ENCODE peak calls at places on chromosomes 4 and X, in ten cellular contexts. One of them, this sample, is unnamed.

GRCh38 chrX:154761977-154762528 is 611 bp upstream of the DKC1 start:
- DNase-seq in prostate gland: peak; percentile 19
- DNase-seq in K562: no peak
- DNase-seq in HL-60: no peak
- DNase-seq in spleen: peak; percentile 63
- DNase-seq in transverse colon: peak; percentile 34
- DNase-seq in endothelial cell of umbilical vein: peak; percentile 67
- DNase-seq in GM23338: no peak
- DNase-seq in suprapubic skin: no peak
- DNase-seq in breast epithelium: no peak
- DNase-seq in this sample: no peak

GRCh38 chrX:19721726-19722370 is 165.6 kb downstream of the SH3KBP1 start:
- DNase-seq in prostate gland: no peak
- DNase-seq in K562: no peak
- DNase-seq in HL-60: no peak
- DNase-seq in spleen: no peak
- DNase-seq in transverse colon: no peak
- DNase-seq in endothelial cell of umbilical vein: no peak
- DNase-seq in GM23338: no peak
- DNase-seq in suprapubic skin: no peak
- DNase-seq in breast epithelium: no peak
- DNase-seq in this sample: no peak

GRCh38 chr4:84648863-84649647 is 66.1 kb downstream of the CDS1 start:
- DNase-seq in prostate gland: peak; percentile 47
- DNase-seq in K562: no peak
- DNase-seq in HL-60: no peak
- DNase-seq in spleen: no peak
- DNase-seq in transverse colon: peak; percentile 38
- DNase-seq in endothelial cell of umbilical vein: no peak
- DNase-seq in GM23338: no peak
- DNase-seq in suprapubic skin: no peak
- DNase-seq in breast epithelium: no peak
- DNase-seq in this sample: no peak

GRCh38 chr4:177413092-177413491 is 29.1 kb downstream of the AGA start:
- DNase-seq in prostate gland: no peak
- DNase-seq in K562: no peak
- DNase-seq in HL-60: no peak
- DNase-seq in spleen: no peak
- DNase-seq in transverse colon: no peak
- DNase-seq in endothelial cell of umbilical vein: no peak
- DNase-seq in GM23338: no peak
- DNase-seq in suprapubic skin: no peak
- DNase-seq in breast epithelium: no peak
- DNase-seq in this sample: no peak

GRCh38 chr4:174279433-174279832 is 4.0 kb downstream of the FBXO8 start:
- DNase-seq in prostate gland: no peak
- DNase-seq in K562: no peak
- DNase-seq in HL-60: no peak
- DNase-seq in spleen: no peak
- DNase-seq in transverse colon: no peak
- DNase-seq in endothelial cell of umbilical vein: no peak
- DNase-seq in GM23338: no peak
- DNase-seq in suprapubic skin: no peak
- DNase-seq in breast epithelium: no peak
- DNase-seq in this sample: no peak

GRCh38 chr4:187493661-187494060 is 501.9 kb upstream of the ZFP42 start:
- DNase-seq in prostate gland: no peak
- DNase-seq in K562: no peak
- DNase-seq in HL-60: no peak
- DNase-seq in spleen: no peak
- DNase-seq in transverse colon: no peak
- DNase-seq in endothelial cell of umbilical vein: no peak
- DNase-seq in GM23338: no peak
- DNase-seq in suprapubic skin: no peak
- DNase-seq in breast epithelium: no peak
- DNase-seq in this sample: no peak

GRCh38 chr4:174496631-174497442 is 25.5 kb downstream of the HPGD start:
- DNase-seq in prostate gland: no peak
- DNase-seq in K562: no peak
- DNase-seq in HL-60: no peak
- DNase-seq in spleen: no peak
- DNase-seq in transverse colon: peak; percentile 81
- DNase-seq in endothelial cell of umbilical vein: no peak
- DNase-seq in GM23338: no peak
- DNase-seq in suprapubic skin: no peak
- DNase-seq in breast epithelium: no peak
- DNase-seq in this sample: no peak

GRCh38 chr4:174672276-174672675 is 150.0 kb upstream of the HPGD start:
- DNase-seq in prostate gland: peak; percentile 58
- DNase-seq in K562: no peak
- DNase-seq in HL-60: no peak
- DNase-seq in spleen: no peak
- DNase-seq in transverse colon: no peak
- DNase-seq in endothelial cell of umbilical vein: no peak
- DNase-seq in GM23338: no peak
- DNase-seq in suprapubic skin: no peak
- DNase-seq in breast epithelium: no peak
- DNase-seq in this sample: no peak

GRCh38 chrX:6021316-6022091 is 207.2 kb downstream of the NLGN4X start:
- DNase-seq in prostate gland: peak; percentile 3
- DNase-seq in K562: no peak
- DNase-seq in HL-60: peak; percentile 16
- DNase-seq in spleen: no peak
- DNase-seq in transverse colon: peak; percentile 35
- DNase-seq in endothelial cell of umbilical vein: no peak
- DNase-seq in GM23338: peak; percentile 69
- DNase-seq in suprapubic skin: no peak
- DNase-seq in breast epithelium: no peak
- DNase-seq in this sample: no peak

GRCh38 chr4:6676722-6677558 is 16.7 kb upstream of the S100P start:
- DNase-seq in prostate gland: no peak
- DNase-seq in K562: no peak
- DNase-seq in HL-60: no peak
- DNase-seq in spleen: peak; percentile 70
- DNase-seq in transverse colon: no peak
- DNase-seq in endothelial cell of umbilical vein: no peak
- DNase-seq in GM23338: no peak
- DNase-seq in suprapubic skin: no peak
- DNase-seq in breast epithelium: no peak
- DNase-seq in this sample: peak; percentile 66

GRCh38 chr4:6671648-6672047 is 22.0 kb upstream of the S100P start:
- DNase-seq in prostate gland: no peak
- DNase-seq in K562: no peak
- DNase-seq in HL-60: no peak
- DNase-seq in spleen: no peak
- DNase-seq in transverse colon: no peak
- DNase-seq in endothelial cell of umbilical vein: no peak
- DNase-seq in GM23338: no peak
- DNase-seq in suprapubic skin: no peak
- DNase-seq in breast epithelium: no peak
- DNase-seq in this sample: no peak

GRCh38 chr4:6672131-6672530 is 21.5 kb upstream of the S100P start:
- DNase-seq in prostate gland: no peak
- DNase-seq in K562: no peak
- DNase-seq in HL-60: no peak
- DNase-seq in spleen: peak; percentile 75
- DNase-seq in transverse colon: no peak
- DNase-seq in endothelial cell of umbilical vein: no peak
- DNase-seq in GM23338: no peak
- DNase-seq in suprapubic skin: peak; percentile 51
- DNase-seq in breast epithelium: no peak
- DNase-seq in this sample: no peak

GRCh38 chr4:6674500-6675149 is 19.1 kb upstream of the S100P start:
- DNase-seq in prostate gland: peak; percentile 63
- DNase-seq in K562: peak; percentile 64
- DNase-seq in HL-60: no peak
- DNase-seq in spleen: no peak
- DNase-seq in transverse colon: peak; percentile 64
- DNase-seq in endothelial cell of umbilical vein: peak; percentile 48
- DNase-seq in GM23338: peak; percentile 61
- DNase-seq in suprapubic skin: no peak
- DNase-seq in breast epithelium: no peak
- DNase-seq in this sample: no peak

DNA sequence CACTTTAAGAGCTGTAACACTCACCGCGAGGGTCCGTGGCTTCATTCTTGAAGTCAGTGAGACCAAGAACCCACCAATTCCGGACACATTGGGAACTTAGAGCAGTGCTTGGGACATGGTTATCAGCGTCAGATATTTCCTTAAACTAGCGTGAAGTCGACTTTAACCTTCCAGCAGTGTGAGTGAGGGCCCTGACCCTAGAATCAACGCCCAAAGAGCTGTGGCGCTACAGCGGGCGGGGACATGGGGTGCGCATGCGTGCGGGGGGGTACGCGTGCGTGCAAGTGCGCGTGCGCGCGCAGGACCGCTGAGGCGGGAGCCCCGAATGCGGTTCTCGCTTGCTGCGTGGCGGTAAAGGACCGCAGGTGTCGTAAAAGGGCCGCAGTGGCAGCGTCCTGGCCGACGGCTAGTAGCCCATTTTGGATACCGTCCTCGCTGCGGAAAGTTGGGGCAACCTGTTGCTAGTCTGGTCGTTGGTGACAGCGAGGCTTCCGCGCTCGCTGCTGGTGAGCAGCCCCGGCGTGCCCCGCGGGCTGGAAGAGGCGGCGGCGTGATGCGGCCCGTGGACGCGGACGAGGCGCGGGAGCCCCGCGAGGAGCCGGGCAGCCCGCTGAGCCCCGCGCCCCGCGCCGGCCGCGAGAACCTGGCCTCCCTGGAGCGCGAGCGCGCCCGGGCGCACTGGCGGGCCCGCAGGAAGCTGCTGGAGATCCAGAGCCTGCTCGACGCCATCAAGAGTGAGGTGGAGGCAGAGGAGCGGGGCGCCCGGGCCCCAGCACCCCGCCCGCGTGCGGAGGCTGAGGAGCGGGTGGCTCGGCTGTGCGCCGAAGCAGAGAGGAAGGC is 19.8 kb upstream of the S100P start:
- DNase-seq in prostate gland: peak; percentile 93
- DNase-seq in K562: peak; percentile 98
- DNase-seq in HL-60: peak; percentile 97
- DNase-seq in spleen: peak; percentile 99
- DNase-seq in transverse colon: peak; percentile 95
- DNase-seq in endothelial cell of umbilical vein: peak; percentile 97
- DNase-seq in GM23338: peak; percentile 97
- DNase-seq in suprapubic skin: peak; percentile 97
- DNase-seq in breast epithelium: peak; percentile 95
- DNase-seq in this sample: peak; percentile 99
- TF ChIP-seq CTCF in prostate gland: peak; percentile 15
- TF ChIP-seq CTCF in K562: no peak
- TF ChIP-seq CTCF in HL-60: no peak
- TF ChIP-seq CTCF in spleen: no peak
- TF ChIP-seq CTCF in transverse colon: no peak
- TF ChIP-seq CTCF in endothelial cell of umbilical vein: no peak
- TF ChIP-seq CTCF in GM23338: no peak
- TF ChIP-seq CTCF in suprapubic skin: no peak
- TF ChIP-seq CTCF in breast epithelium: no peak
- TF ChIP-seq CTCF in this sample: no peak

GRCh38 chrX:45134303-45134702 is 66.4 kb downstream of the DIPK2B start:
- DNase-seq in prostate gland: no peak
- DNase-seq in K562: peak; percentile 11
- DNase-seq in HL-60: no peak
- DNase-seq in spleen: no peak
- DNase-seq in transverse colon: no peak
- DNase-seq in endothelial cell of umbilical vein: no peak
- DNase-seq in GM23338: no peak
- DNase-seq in suprapubic skin: no peak
- DNase-seq in breast epithelium: no peak
- DNase-seq in this sample: no peak
- TF ChIP-seq POLR2AphosphoS5 in prostate gland: no peak
- TF ChIP-seq POLR2AphosphoS5 in K562: no peak
- TF ChIP-seq POLR2AphosphoS5 in HL-60: no peak
- TF ChIP-seq POLR2AphosphoS5 in spleen: no peak
- TF ChIP-seq POLR2AphosphoS5 in transverse colon: no peak
- TF ChIP-seq POLR2AphosphoS5 in endothelial cell of umbilical vein: no peak
- TF ChIP-seq POLR2AphosphoS5 in GM23338: no peak
- TF ChIP-seq POLR2AphosphoS5 in suprapubic skin: no peak
- TF ChIP-seq POLR2AphosphoS5 in breast epithelium: no peak
- TF ChIP-seq POLR2AphosphoS5 in this sample: no peak

DNA sequence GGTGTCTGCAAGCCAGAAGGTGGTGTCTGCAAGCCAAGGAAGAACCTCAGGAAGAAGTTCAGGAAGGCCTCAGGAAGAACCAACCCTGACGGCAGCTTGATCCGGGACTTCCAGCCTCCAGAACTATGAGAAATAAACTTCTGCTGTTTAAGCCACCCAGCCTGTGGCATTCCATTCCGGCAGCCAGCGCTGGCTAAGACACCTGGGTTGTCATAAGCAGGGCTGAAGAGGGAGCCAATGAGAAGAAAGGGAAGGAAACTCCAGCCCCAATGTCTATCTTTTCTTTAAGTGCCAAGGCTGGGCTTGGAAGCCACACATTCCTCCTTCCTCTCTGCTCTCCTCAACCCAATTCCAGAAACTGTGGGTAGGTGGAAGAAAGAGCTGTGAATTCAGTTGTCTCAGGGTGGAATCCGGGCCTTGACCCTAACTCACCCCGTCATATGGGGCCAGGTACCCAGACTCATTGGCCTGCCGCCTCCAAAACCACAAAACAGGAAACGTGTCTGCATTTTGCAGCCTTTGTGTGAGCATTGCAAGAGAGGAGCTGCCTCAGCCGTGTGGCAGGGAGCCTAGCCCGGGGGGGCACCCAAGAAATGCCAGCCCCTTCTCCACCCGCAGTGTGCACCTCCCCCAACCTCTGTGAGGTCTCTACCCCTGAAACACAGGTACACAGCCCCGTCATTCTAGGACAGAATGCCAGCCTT is 26.8 kb downstream of the CRMP1 start:
- DNase-seq in prostate gland: no peak
- DNase-seq in K562: no peak
- DNase-seq in HL-60: peak; percentile 28
- DNase-seq in spleen: no peak
- DNase-seq in transverse colon: no peak
- DNase-seq in endothelial cell of umbilical vein: no peak
- DNase-seq in GM23338: no peak
- DNase-seq in suprapubic skin: no peak
- DNase-seq in breast epithelium: no peak
- DNase-seq in this sample: no peak
- H3K4me3 ChIP-seq in prostate gland: no peak overlapping the region
- H3K4me3 ChIP-seq in K562: no peak overlapping the region
- H3K4me3 ChIP-seq in HL-60: no peak overlapping the region
- H3K4me3 ChIP-seq in spleen: no peak overlapping the region
- H3K4me3 ChIP-seq in transverse colon: no peak overlapping the region
- H3K4me3 ChIP-seq in endothelial cell of umbilical vein: no peak overlapping the region
- H3K4me3 ChIP-seq in GM23338: no peak overlapping the region
- H3K4me3 ChIP-seq in suprapubic skin: no peak overlapping the region
- H3K4me3 ChIP-seq in breast epithelium: no peak overlapping the region
- H3K4me3 ChIP-seq in this sample: no peak overlapping the region

GRCh38 chr4:40040908-40041307 is 15.7 kb upstream of the N4BP2 start:
- DNase-seq in prostate gland: no peak
- DNase-seq in K562: no peak
- DNase-seq in HL-60: no peak
- DNase-seq in spleen: no peak
- DNase-seq in transverse colon: no peak
- DNase-seq in endothelial cell of umbilical vein: no peak
- DNase-seq in GM23338: no peak
- DNase-seq in suprapubic skin: no peak
- DNase-seq in breast epithelium: no peak
- DNase-seq in this sample: no peak

GRCh38 chr4:40043786-40044185 is 12.9 kb upstream of the N4BP2 start:
- DNase-seq in prostate gland: no peak
- DNase-seq in K562: no peak
- DNase-seq in HL-60: no peak
- DNase-seq in spleen: peak; percentile 46
- DNase-seq in transverse colon: no peak
- DNase-seq in endothelial cell of umbilical vein: no peak
- DNase-seq in GM23338: no peak
- DNase-seq in suprapubic skin: no peak
- DNase-seq in breast epithelium: no peak
- DNase-seq in this sample: peak; percentile 63

GRCh38 chr4:40046311-40046980 is 10.2 kb upstream of the N4BP2 start:
- DNase-seq in prostate gland: peak; percentile 70
- DNase-seq in K562: peak; percentile 38
- DNase-seq in HL-60: no peak
- DNase-seq in spleen: no peak
- DNase-seq in transverse colon: peak; percentile 50
- DNase-seq in endothelial cell of umbilical vein: peak; percentile 79
- DNase-seq in GM23338: no peak
- DNase-seq in suprapubic skin: no peak
- DNase-seq in breast epithelium: no peak
- DNase-seq in this sample: peak; percentile 73
- TF ChIP-seq CTCF in prostate gland: no peak
- TF ChIP-seq CTCF in K562: no peak
- TF ChIP-seq CTCF in HL-60: no peak
- TF ChIP-seq CTCF in spleen: no peak
- TF ChIP-seq CTCF in transverse colon: no peak
- TF ChIP-seq CTCF in endothelial cell of umbilical vein: no peak
- TF ChIP-seq CTCF in GM23338: no peak
- TF ChIP-seq CTCF in suprapubic skin: no peak
- TF ChIP-seq CTCF in breast epithelium: no peak
- TF ChIP-seq CTCF in this sample: no peak